ENCODE peak calls at places on chromosomes 11 and 22, in nine cellular contexts. S, U, D, F, T, Y, J, P and C are unnamed samples.

GRCh38 chr11:70389191-70389590 is 9.1 kb upstream of the CTTN start:
- DNase-seq in S (no peak), U (no peak), D (no peak), F (no peak), T (no peak), Y (no peak), J (no peak), P (no peak), C (no peak)

GRCh38 chr22:38419121-38419863 is 35.7 kb downstream of the KCNJ4 start:
- DNase-seq in S (no peak), U (no peak), D (no peak), F (no peak), T (no peak), Y (peak), J (no peak), P (no peak), C (no peak)

GRCh38 chr22:44567846-44568493 is 69.9 kb upstream of the RTL6 start:
- DNase-seq in S (peak), U (peak), D (peak), F (peak), T (no peak), Y (peak), J (peak), P (peak), C (peak)

GRCh38 chr11:96204366-96204659 is 138.7 kb downstream of the MAML2 start:
- DNase-seq in S (peak), U (no peak), D (no peak), F (no peak), T (no peak), Y (no peak), J (no peak), P (no peak), C (no peak)

GRCh38 chr11:44033856-44034255 is 13.9 kb upstream of the ACCSL start:
- DNase-seq in S (no peak), U (no peak), D (no peak), F (no peak), T (no peak), Y (no peak), J (no peak), P (no peak), C (no peak)

GRCh38 chr11:1640076-1640946 is 10.7 kb downstream of the KRTAP5-5 start:
- DNase-seq in S (peak), U (peak), D (peak), F (no peak), T (peak), Y (no peak), J (no peak), P (peak), C (no peak)

GRCh38 chr11:17446482-17446881 is 30.2 kb downstream of the ABCC8 start:
- DNase-seq in S (no peak), U (no peak), D (no peak), F (no peak), T (no peak), Y (no peak), J (no peak), P (no peak), C (no peak)

GRCh38 chr11:65871811-65872548 is 620 bp downstream of the EFEMP2 start:
- DNase-seq in S (peak), U (no peak), D (no peak), F (no peak), T (peak), Y (peak), J (no peak), P (no peak), C (peak)

GRCh38 chr11:124612045-124612444 is 817 bp downstream of the PANX3 start:
- DNase-seq in S (no peak), U (no peak), D (no peak), F (no peak), T (no peak), Y (no peak), J (no peak), P (no peak), C (no peak)

GRCh38 chr11:13303668-13304649 is 26.4 kb downstream of the BMAL1 start:
- DNase-seq in S (no peak), U (no peak), D (no peak), F (no peak), T (no peak), Y (no peak), J (no peak), P (no peak), C (no peak)

GRCh38 chr11:114163830-114164401 is 104.4 kb downstream of the ZBTB16 start:
- DNase-seq in S (peak), U (peak), D (no peak), F (peak), T (no peak), Y (no peak), J (no peak), P (no peak), C (no peak)

GRCh38 chr11:65559535-65559934 is 1.4 kb upstream of the LTBP3 start:
- DNase-seq in S (no peak), U (no peak), D (no peak), F (no peak), T (no peak), Y (no peak), J (no peak), P (no peak), C (no peak)

GRCh38 chr22:46006379-46007002 is 29.5 kb upstream of the WNT7B start:
- DNase-seq in S (peak), U (peak), D (peak), F (peak), T (peak), Y (peak), J (peak), P (peak), C (peak)

GRCh38 chr11:82698576-82699352 is 34.9 kb downstream of the FAM181B start:
- DNase-seq in S (no peak), U (no peak), D (no peak), F (no peak), T (no peak), Y (no peak), J (no peak), P (no peak), C (no peak)

GRCh38 chr11:72740060-72740424 is 12.2 kb downstream of the ARAP1 start:
- DNase-seq in S (no peak), U (no peak), D (no peak), F (no peak), T (no peak), Y (no peak), J (no peak), P (no peak), C (no peak)

GRCh38 chr22:41181349-41182241 is 23.5 kb upstream of the L3MBTL2 start:
- DNase-seq in S (no peak), U (peak), D (peak), F (peak), T (no peak), Y (no peak), J (no peak), P (peak), C (peak)

GRCh38 chr11:64226507-64227051 is 505 bp downstream of the NUDT22 start:
- DNase-seq in S (no peak), U (no peak), D (no peak), F (peak), T (no peak), Y (no peak), J (no peak), P (peak), C (no peak)

GRCh38 chr22:35648066-35649025 is at the start of gene APOL6:
- DNase-seq in S (peak), U (peak), D (peak), F (peak), T (no peak), Y (no peak), J (no peak), P (peak), C (peak)

GRCh38 chr11:46741600-46742484 is 22.8 kb downstream of the F2 start:
- DNase-seq in S (no peak), U (peak), D (no peak), F (no peak), T (no peak), Y (no peak), J (no peak), P (no peak), C (no peak)

GRCh38 chr11:65558002-65558784 is at the start of gene LTBP3:
- DNase-seq in S (peak), U (peak), D (peak), F (peak), T (peak), Y (peak), J (no peak), P (peak), C (peak)

GRCh38 chr22:36940676-36941075 is 27.2 kb downstream of the CSF2RB start:
- DNase-seq in S (no peak), U (no peak), D (no peak), F (no peak), T (no peak), Y (no peak), J (no peak), P (no peak), C (no peak)

GRCh38 chr11:94849836-94850235 is 81.7 kb downstream of the AMOTL1 start:
- DNase-seq in S (no peak), U (peak), D (peak), F (peak), T (no peak), Y (no peak), J (no peak), P (no peak), C (no peak)

GRCh38 chr11:19345848-19346681 is 105.3 kb upstream of the E2F8 start:
- DNase-seq in S (peak), U (peak), D (peak), F (no peak), T (no peak), Y (no peak), J (no peak), P (peak), C (no peak)

GRCh38 chr11:14373941-14374646 is 15.1 kb upstream of the RRAS2 start:
- DNase-seq in S (peak), U (peak), D (peak), F (no peak), T (no peak), Y (no peak), J (no peak), P (peak), C (peak)

GRCh38 chr11:34502949-34503348 is 10.6 kb downstream of the ELF5 start:
- DNase-seq in S (no peak), U (peak), D (no peak), F (no peak), T (no peak), Y (no peak), J (no peak), P (no peak), C (no peak)

GRCh38 chr22:46047841-46048595 is 71.1 kb upstream of the WNT7B start:
- DNase-seq in S (no peak), U (peak), D (no peak), F (no peak), T (no peak), Y (peak), J (no peak), P (no peak), C (no peak)

GRCh38 chr11:120808616-120809050 is 215.3 kb upstream of the TBCEL start:
- DNase-seq in S (no peak), U (no peak), D (no peak), F (no peak), T (no peak), Y (no peak), J (no peak), P (no peak), C (no peak)

GRCh38 chr11:30758946-30759501 is 172.9 kb upstream of the MPPED2 start:
- DNase-seq in S (peak), U (no peak), D (no peak), F (no peak), T (no peak), Y (no peak), J (no peak), P (no peak), C (no peak)

GRCh38 chr11:43245471-43245870 is 66.3 kb upstream of the API5 start:
- DNase-seq in S (no peak), U (no peak), D (no peak), F (no peak), T (no peak), Y (no peak), J (no peak), P (no peak), C (no peak)

GRCh38 chr11:27281276-27281675 is 81.7 kb downstream of the CCDC34 start:
- DNase-seq in S (no peak), U (no peak), D (no peak), F (no peak), T (no peak), Y (no peak), J (no peak), P (no peak), C (no peak)

GRCh38 chr22:44425356-44425755 is 72.7 kb downstream of the RTL6 start:
- DNase-seq in S (peak), U (no peak), D (no peak), F (no peak), T (no peak), Y (no peak), J (no peak), P (no peak), C (no peak)

GRCh38 chr22:50292643-50293440 is 14.6 kb downstream of the PLXNB2 start:
- DNase-seq in S (no peak), U (no peak), D (no peak), F (no peak), T (no peak), Y (no peak), J (no peak), P (peak), C (no peak)

GRCh38 chr11:88508808-88509581 is 171.5 kb upstream of the CTSC start:
- DNase-seq in S (peak), U (peak), D (peak), F (no peak), T (peak), Y (peak), J (no peak), P (peak), C (no peak)

GRCh38 chr11:22317656-22318055 is 20.5 kb upstream of the SLC17A6 start:
- DNase-seq in S (no peak), U (no peak), D (no peak), F (no peak), T (no peak), Y (no peak), J (no peak), P (no peak), C (no peak)

GRCh38 chr22:29344137-29344536 is 28.6 kb upstream of the RASL10A start:
- DNase-seq in S (peak), U (peak), D (peak), F (peak), T (no peak), Y (no peak), J (peak), P (peak), C (peak)

GRCh38 chr11:33161120-33162005 is at the start of gene CSTF3:
- DNase-seq in S (peak), U (peak), D (peak), F (peak), T (peak), Y (peak), J (peak), P (peak), C (peak)
- TF ChIP-seq CTCF in S (peak), U (peak), D (peak), F (peak), T (peak), Y (no peak), J (peak), P (peak), C (peak)

DNA sequence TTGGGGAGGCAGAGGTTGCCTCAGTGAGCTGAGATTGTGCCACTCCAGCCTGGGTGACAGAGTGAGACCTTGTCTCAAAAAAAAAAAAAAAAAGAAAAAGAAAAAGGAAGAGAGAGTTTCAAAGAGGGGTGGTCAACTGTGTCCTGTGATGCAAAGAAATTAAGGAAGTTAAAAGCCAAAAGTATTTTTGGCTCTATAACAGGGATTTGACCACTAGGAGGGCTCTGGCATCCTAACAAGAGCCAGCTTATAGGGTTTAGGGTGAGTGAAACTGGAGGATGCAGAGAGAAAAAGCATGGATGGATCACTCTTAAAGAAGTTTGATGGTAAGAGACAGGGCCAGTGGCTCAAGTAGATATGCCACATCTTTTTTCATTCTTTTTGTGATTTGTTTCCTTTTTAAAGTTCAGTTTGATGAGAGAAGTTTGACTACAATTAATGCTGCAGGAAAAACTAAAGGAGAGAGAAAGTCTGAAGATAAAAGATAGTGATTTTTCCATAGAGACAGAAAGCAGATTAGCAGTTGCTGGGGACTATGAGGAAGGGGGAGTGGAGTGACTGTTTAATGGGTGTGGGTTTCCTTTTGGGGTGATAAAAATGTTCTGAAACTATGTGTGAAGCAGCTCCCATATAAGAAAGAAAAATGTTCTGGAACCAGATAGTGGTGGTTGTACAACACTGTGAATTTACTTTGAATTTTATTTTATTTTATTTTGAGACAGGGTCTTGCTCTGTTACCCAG is 11.1 kb upstream of the MICAL2 start:
- DNase-seq in S (no peak), U (peak), D (no peak), F (no peak), T (no peak), Y (no peak), J (no peak), P (no peak), C (no peak)
- TF ChIP-seq CTCF in S (peak), U (peak), D (peak), F (no peak), T (peak), Y (no peak), J (peak), P (no peak), C (peak)

GRCh38 chr11:108734956-108735559 is 70.2 kb downstream of the DDX10 start:
- DNase-seq in S (peak), U (peak), D (no peak), F (no peak), T (no peak), Y (no peak), J (no peak), P (no peak), C (no peak)
- TF ChIP-seq CTCF in S (peak), U (peak), D (peak), F (no peak), T (peak), Y (peak), J (peak), P (no peak), C (peak)

DNA sequence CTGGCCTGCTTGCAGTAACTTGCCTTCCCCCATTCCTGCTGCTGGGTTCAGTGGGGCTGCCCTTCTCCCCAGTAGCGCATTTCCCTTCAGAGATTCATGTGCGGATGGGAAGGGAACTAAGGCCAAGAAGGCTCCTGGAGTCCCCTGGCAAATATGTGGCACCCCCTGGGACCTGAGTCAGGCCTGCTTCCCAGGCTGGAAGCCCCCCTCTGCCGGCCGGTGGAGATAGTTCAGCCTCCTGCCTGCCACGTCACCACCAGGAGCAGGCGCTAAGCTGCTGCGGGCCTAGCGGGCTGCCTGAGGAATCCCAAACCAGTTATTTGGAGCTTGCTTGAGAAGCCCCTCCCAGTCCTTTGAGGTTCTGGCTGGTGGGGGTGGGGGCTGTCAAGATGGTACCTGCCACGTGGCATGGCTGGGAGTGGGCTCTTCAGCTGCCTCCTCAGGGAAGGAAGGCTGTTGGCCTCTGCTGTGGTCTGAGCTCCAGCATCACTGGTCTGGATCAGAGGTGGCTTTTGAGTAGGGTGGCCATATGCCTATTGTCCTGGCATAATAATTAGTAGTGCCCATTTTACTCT is 2.0 kb downstream of the SERPINH1 start:
- DNase-seq in S (peak), U (peak), D (peak), F (peak), T (peak), Y (no peak), J (peak), P (no peak), C (peak)
- TF ChIP-seq CTCF in S (peak), U (peak), D (peak), F (peak), T (peak), Y (peak), J (peak), P (no peak), C (peak)

DNA sequence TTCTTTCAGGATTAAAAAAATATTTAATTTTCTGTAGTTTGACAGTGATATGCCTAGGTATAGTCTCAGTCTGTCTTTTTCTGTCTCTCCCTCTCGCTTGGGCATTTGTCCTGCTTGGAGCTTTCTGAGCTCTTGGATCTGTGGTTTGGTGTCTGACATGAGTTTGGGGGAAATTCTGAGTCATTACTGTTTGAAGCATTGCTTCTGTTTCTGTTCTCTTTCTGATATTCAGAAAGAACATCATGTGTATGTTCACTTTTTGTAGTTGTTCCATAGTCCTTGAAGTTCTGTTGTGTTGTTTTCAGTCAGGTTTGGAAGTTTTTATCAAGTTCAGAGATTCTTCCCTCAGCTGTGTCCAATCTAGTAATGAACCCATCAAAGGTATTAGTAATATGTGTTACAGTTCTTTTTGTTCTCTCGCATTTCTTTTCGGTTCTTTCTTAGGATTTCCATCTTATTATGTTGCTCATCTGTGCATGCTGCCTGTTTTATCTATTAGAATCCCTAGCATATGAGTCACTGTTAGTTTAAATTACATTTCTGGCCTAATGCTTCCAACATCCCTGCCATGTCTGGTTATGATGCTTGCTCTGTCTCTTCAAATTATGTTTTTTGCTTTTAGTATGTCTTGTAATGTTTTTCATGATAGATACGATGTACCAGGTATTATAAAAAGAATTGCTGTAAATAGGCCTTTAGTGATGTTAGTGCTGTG is 48.4 kb downstream of the DDX10 start:
- DNase-seq in S (peak), U (peak), D (peak), F (no peak), T (no peak), Y (no peak), J (no peak), P (no peak), C (peak)
- TF ChIP-seq CTCF in S (no peak), U (no peak), D (no peak), F (no peak), T (no peak), Y (no peak), J (no peak), P (no peak), C (no peak)